ENCODE peak calls at places on chromosomes 12 and 14, in five cellular contexts. O is left colon; Q is stimulated activated CD8-positive, alpha-beta memory T cell treated with anti-CD3 and anti-CD28 coated beads, Interleukin-4, amount 100 ng/mL, for 4 hours; I is NCI-H1105; M is SJCRH30. J is an unnamed sample.

GRCh38 chr14:91405241-91405721 is 12.3 kb downstream of the CCDC88C start:
- DNase-seq in Q (peak; percentile 52), O (no peak), I (no peak), M (no peak), J (no peak)

GRCh38 chr12:122356192-122356635 is 66.3 kb downstream of the CLIP1 start:
- DNase-seq in Q (peak; percentile 7), I (peak; percentile 47), M (peak; percentile 34), O (no peak), J (no peak)

GRCh38 chr12:111151441-111151840 is 217.5 kb downstream of the PHETA1 start:
- DNase-seq in O (no peak), Q (no peak), M (no peak), I (no peak), J (no peak)

GRCh38 chr14:106141242-106142220 is 615.1 kb downstream of the TMEM121 start:
- DNase-seq in M (peak; percentile 22), Q (no peak), O (no peak), I (no peak), J (no peak)

GRCh38 chr12:4700621-4701026 is 19.6 kb upstream of the GALNT8 start:
- DNase-seq in Q (no peak), O (peak; percentile 60), M (peak; percentile 10), I (peak; percentile 83), J (no peak)

GRCh38 chr12:110355080-110355479 is 48.4 kb downstream of the ANAPC7 start:
- DNase-seq in I (no peak), O (no peak), Q (no peak), M (no peak), J (peak; percentile 20)

GRCh38 chr12:90423965-90424364 is 531.0 kb downstream of the CCER1 start:
- DNase-seq in Q (no peak), I (no peak), O (no peak), M (no peak), J (no peak)

GRCh38 chr12:113899844-113900471 is 66.2 kb downstream of the RBM19 start:
- DNase-seq in M (peak; percentile 86), O (no peak), Q (no peak), I (peak; percentile 86), J (peak; percentile 84)

GRCh38 chr14:96978525-96979272 is 181.5 kb downstream of the VRK1 start:
- DNase-seq in Q (no peak), M (no peak), O (no peak), I (peak; percentile 68), J (peak; percentile 61)

GRCh38 chr14:94598816-94599655 is 13.2 kb upstream of the SERPINA3 start:
- DNase-seq in I (peak; percentile 12), O (peak; percentile 89), Q (no peak), M (peak; percentile 22), J (no peak)

GRCh38 chr14:75531660-75532317 is 9.5 kb downstream of the BATF start:
- DNase-seq in O (no peak), I (no peak), M (no peak), Q (no peak), J (no peak)

GRCh38 chr12:8628731-8629130 is 16.1 kb upstream of the AICDA start:
- DNase-seq in O (no peak), I (no peak), M (no peak), Q (no peak), J (no peak)

GRCh38 chr14:72433511-72433910 is 460.4 kb downstream of the DPF3 start:
- DNase-seq in O (no peak), I (no peak), M (no peak), Q (no peak), J (no peak)

GRCh38 chr14:67674139-67674479 is 323 bp downstream of the VTI1B start:
- DNase-seq in M (peak; percentile 78), I (peak; percentile 81), O (peak; percentile 72), Q (no peak), J (peak; percentile 31)

GRCh38 chr12:10331642-10332239 is 24.1 kb downstream of the KLRD1 start:
- DNase-seq in I (peak; percentile 33), Q (no peak), O (no peak), M (peak; percentile 11), J (no peak)

GRCh38 chr14:67785270-67786109 is 30.9 kb downstream of the ZFYVE26 start:
- DNase-seq in Q (no peak), M (no peak), O (no peak), I (no peak), J (no peak)

GRCh38 chr12:2154050-2154449 is 101.3 kb downstream of the CACNA1C start:
- DNase-seq in I (no peak), O (no peak), Q (no peak), M (no peak), J (no peak)

GRCh38 chr12:31206038-31206670 is 119.8 kb downstream of the SINHCAF start:
- DNase-seq in O (no peak), I (no peak), M (peak; percentile 79), Q (no peak), J (no peak)

GRCh38 chr12:131511391-131511802 is 199.5 kb upstream of the SFSWAP start:
- DNase-seq in M (no peak), I (no peak), Q (peak; percentile 30), O (no peak), J (no peak)

GRCh38 chr14:20631023-20631820 is 10.3 kb downstream of the OR6S1 start:
- DNase-seq in I (peak; percentile 49), O (peak; percentile 50), Q (no peak), M (peak; percentile 26), J (no peak)

GRCh38 chr12:91630906-91631305 is 448.3 kb upstream of the DCN start:
- DNase-seq in Q (no peak), I (no peak), M (no peak), O (no peak), J (no peak)

J was measured in NCI-H1436.